ENCODE peak calls at places on chromosomes 2 and 18, in nine cellular contexts. One of them, this sample, is unnamed.
A peak's percentile ranks its signal among the peaks of the same experiment; 100 is the strongest.

GRCh38 chr18:44521673-44522032 is 159.0 kb upstream of the SETBP1 start:
- DNase-seq in GM19239: no peak
- DNase-seq in activated CD8-positive, alpha-beta memory T cell treated with anti-CD3 and anti-CD28 coated beads, Interleukin-2, amount 10 ng/mL, durations not matched to agents 7 days and 5 days: no peak
- DNase-seq in activated naive CD8-positive, alpha-beta T cell treated with anti-CD3 and anti-CD28 coated beads, Interleukin-2, amount 10 ng/mL, durations not matched to agents 7 days and 5 days: no peak
- DNase-seq in stimulated activated CD8-positive, alpha-beta memory T cell treated with anti-CD3 and anti-CD28 coated beads, Interleukin-2, amount 100 ng/mL, for 48 hours: no peak
- DNase-seq in Right ventricle myocardium inferior: no peak
- DNase-seq in heart left ventricle: no peak
- DNase-seq in effector CD4-positive, alpha-beta T cell: no peak
- DNase-seq in PC-9: no peak
- DNase-seq in this sample: peak; percentile 67

GRCh38 chr2:128593518-128594272 is 275.0 kb upstream of the HS6ST1 start:
- DNase-seq in GM19239: no peak
- DNase-seq in activated CD8-positive, alpha-beta memory T cell treated with anti-CD3 and anti-CD28 coated beads, Interleukin-2, amount 10 ng/mL, durations not matched to agents 7 days and 5 days: peak; percentile 34
- DNase-seq in activated naive CD8-positive, alpha-beta T cell treated with anti-CD3 and anti-CD28 coated beads, Interleukin-2, amount 10 ng/mL, durations not matched to agents 7 days and 5 days: no peak
- DNase-seq in stimulated activated CD8-positive, alpha-beta memory T cell treated with anti-CD3 and anti-CD28 coated beads, Interleukin-2, amount 100 ng/mL, for 48 hours: no peak
- DNase-seq in Right ventricle myocardium inferior: no peak
- DNase-seq in heart left ventricle: peak; percentile 58
- DNase-seq in effector CD4-positive, alpha-beta T cell: no peak
- DNase-seq in PC-9: no peak
- DNase-seq in this sample: peak; percentile 28

GRCh38 chr2:30293303-30293912 is 62.1 kb downstream of the LBH start:
- DNase-seq in GM19239: no peak
- DNase-seq in activated CD8-positive, alpha-beta memory T cell treated with anti-CD3 and anti-CD28 coated beads, Interleukin-2, amount 10 ng/mL, durations not matched to agents 7 days and 5 days: no peak
- DNase-seq in activated naive CD8-positive, alpha-beta T cell treated with anti-CD3 and anti-CD28 coated beads, Interleukin-2, amount 10 ng/mL, durations not matched to agents 7 days and 5 days: no peak
- DNase-seq in stimulated activated CD8-positive, alpha-beta memory T cell treated with anti-CD3 and anti-CD28 coated beads, Interleukin-2, amount 100 ng/mL, for 48 hours: no peak
- DNase-seq in Right ventricle myocardium inferior: no peak
- DNase-seq in heart left ventricle: no peak
- DNase-seq in effector CD4-positive, alpha-beta T cell: no peak
- DNase-seq in PC-9: peak; percentile 48
- DNase-seq in this sample: no peak

GRCh38 chr18:45954070-45954712 is 12.9 kb downstream of the EPG5 start:
- DNase-seq in GM19239: no peak
- DNase-seq in activated CD8-positive, alpha-beta memory T cell treated with anti-CD3 and anti-CD28 coated beads, Interleukin-2, amount 10 ng/mL, durations not matched to agents 7 days and 5 days: no peak
- DNase-seq in activated naive CD8-positive, alpha-beta T cell treated with anti-CD3 and anti-CD28 coated beads, Interleukin-2, amount 10 ng/mL, durations not matched to agents 7 days and 5 days: no peak
- DNase-seq in stimulated activated CD8-positive, alpha-beta memory T cell treated with anti-CD3 and anti-CD28 coated beads, Interleukin-2, amount 100 ng/mL, for 48 hours: no peak
- DNase-seq in Right ventricle myocardium inferior: no peak
- DNase-seq in heart left ventricle: no peak
- DNase-seq in effector CD4-positive, alpha-beta T cell: no peak
- DNase-seq in PC-9: no peak
- DNase-seq in this sample: peak; percentile 78

GRCh38 chr2:20646446-20646845 is 4.5 kb downstream of the HS1BP3 start:
- DNase-seq in GM19239: no peak
- DNase-seq in activated CD8-positive, alpha-beta memory T cell treated with anti-CD3 and anti-CD28 coated beads, Interleukin-2, amount 10 ng/mL, durations not matched to agents 7 days and 5 days: no peak
- DNase-seq in activated naive CD8-positive, alpha-beta T cell treated with anti-CD3 and anti-CD28 coated beads, Interleukin-2, amount 10 ng/mL, durations not matched to agents 7 days and 5 days: no peak
- DNase-seq in stimulated activated CD8-positive, alpha-beta memory T cell treated with anti-CD3 and anti-CD28 coated beads, Interleukin-2, amount 100 ng/mL, for 48 hours: no peak
- DNase-seq in Right ventricle myocardium inferior: peak; percentile 68
- DNase-seq in heart left ventricle: peak; percentile 27
- DNase-seq in effector CD4-positive, alpha-beta T cell: no peak
- DNase-seq in PC-9: no peak
- DNase-seq in this sample: no peak

GRCh38 chr18:79935925-79936324 is 15.5 kb downstream of the SLC66A2 start:
- DNase-seq in GM19239: no peak
- DNase-seq in activated CD8-positive, alpha-beta memory T cell treated with anti-CD3 and anti-CD28 coated beads, Interleukin-2, amount 10 ng/mL, durations not matched to agents 7 days and 5 days: no peak
- DNase-seq in activated naive CD8-positive, alpha-beta T cell treated with anti-CD3 and anti-CD28 coated beads, Interleukin-2, amount 10 ng/mL, durations not matched to agents 7 days and 5 days: peak; percentile 2
- DNase-seq in stimulated activated CD8-positive, alpha-beta memory T cell treated with anti-CD3 and anti-CD28 coated beads, Interleukin-2, amount 100 ng/mL, for 48 hours: no peak
- DNase-seq in Right ventricle myocardium inferior: no peak
- DNase-seq in heart left ventricle: no peak
- DNase-seq in effector CD4-positive, alpha-beta T cell: no peak
- DNase-seq in PC-9: no peak
- DNase-seq in this sample: no peak

GRCh38 chr2:121213386-121213785 is 71.6 kb downstream of the TFCP2L1 start:
- DNase-seq in GM19239: no peak
- DNase-seq in activated CD8-positive, alpha-beta memory T cell treated with anti-CD3 and anti-CD28 coated beads, Interleukin-2, amount 10 ng/mL, durations not matched to agents 7 days and 5 days: no peak
- DNase-seq in activated naive CD8-positive, alpha-beta T cell treated with anti-CD3 and anti-CD28 coated beads, Interleukin-2, amount 10 ng/mL, durations not matched to agents 7 days and 5 days: no peak
- DNase-seq in stimulated activated CD8-positive, alpha-beta memory T cell treated with anti-CD3 and anti-CD28 coated beads, Interleukin-2, amount 100 ng/mL, for 48 hours: no peak
- DNase-seq in Right ventricle myocardium inferior: no peak
- DNase-seq in heart left ventricle: no peak
- DNase-seq in effector CD4-positive, alpha-beta T cell: no peak
- DNase-seq in PC-9: no peak
- DNase-seq in this sample: no peak

GRCh38 chr2:56102866-56103265 is 80.9 kb upstream of the CCDC85A start:
- DNase-seq in GM19239: no peak
- DNase-seq in activated CD8-positive, alpha-beta memory T cell treated with anti-CD3 and anti-CD28 coated beads, Interleukin-2, amount 10 ng/mL, durations not matched to agents 7 days and 5 days: no peak
- DNase-seq in activated naive CD8-positive, alpha-beta T cell treated with anti-CD3 and anti-CD28 coated beads, Interleukin-2, amount 10 ng/mL, durations not matched to agents 7 days and 5 days: no peak
- DNase-seq in stimulated activated CD8-positive, alpha-beta memory T cell treated with anti-CD3 and anti-CD28 coated beads, Interleukin-2, amount 100 ng/mL, for 48 hours: no peak
- DNase-seq in Right ventricle myocardium inferior: no peak
- DNase-seq in heart left ventricle: no peak
- DNase-seq in effector CD4-positive, alpha-beta T cell: no peak
- DNase-seq in PC-9: no peak
- DNase-seq in this sample: no peak

GRCh38 chr18:11658989-11659388 is 30.1 kb upstream of the GNAL start:
- DNase-seq in GM19239: no peak
- DNase-seq in activated CD8-positive, alpha-beta memory T cell treated with anti-CD3 and anti-CD28 coated beads, Interleukin-2, amount 10 ng/mL, durations not matched to agents 7 days and 5 days: peak; percentile 19
- DNase-seq in activated naive CD8-positive, alpha-beta T cell treated with anti-CD3 and anti-CD28 coated beads, Interleukin-2, amount 10 ng/mL, durations not matched to agents 7 days and 5 days: no peak
- DNase-seq in stimulated activated CD8-positive, alpha-beta memory T cell treated with anti-CD3 and anti-CD28 coated beads, Interleukin-2, amount 100 ng/mL, for 48 hours: no peak
- DNase-seq in Right ventricle myocardium inferior: no peak
- DNase-seq in heart left ventricle: no peak
- DNase-seq in effector CD4-positive, alpha-beta T cell: no peak
- DNase-seq in PC-9: no peak
- DNase-seq in this sample: no peak

GRCh38 chr18:24683965-24684364 is 223.5 kb downstream of the HRH4 start:
- DNase-seq in GM19239: no peak
- DNase-seq in activated CD8-positive, alpha-beta memory T cell treated with anti-CD3 and anti-CD28 coated beads, Interleukin-2, amount 10 ng/mL, durations not matched to agents 7 days and 5 days: no peak
- DNase-seq in activated naive CD8-positive, alpha-beta T cell treated with anti-CD3 and anti-CD28 coated beads, Interleukin-2, amount 10 ng/mL, durations not matched to agents 7 days and 5 days: no peak
- DNase-seq in stimulated activated CD8-positive, alpha-beta memory T cell treated with anti-CD3 and anti-CD28 coated beads, Interleukin-2, amount 100 ng/mL, for 48 hours: no peak
- DNase-seq in Right ventricle myocardium inferior: no peak
- DNase-seq in heart left ventricle: no peak
- DNase-seq in effector CD4-positive, alpha-beta T cell: no peak
- DNase-seq in PC-9: no peak
- DNase-seq in this sample: no peak

GRCh38 chr18:4260107-4260506 is 195.0 kb downstream of the DLGAP1 start:
- DNase-seq in GM19239: no peak
- DNase-seq in activated CD8-positive, alpha-beta memory T cell treated with anti-CD3 and anti-CD28 coated beads, Interleukin-2, amount 10 ng/mL, durations not matched to agents 7 days and 5 days: no peak
- DNase-seq in activated naive CD8-positive, alpha-beta T cell treated with anti-CD3 and anti-CD28 coated beads, Interleukin-2, amount 10 ng/mL, durations not matched to agents 7 days and 5 days: no peak
- DNase-seq in stimulated activated CD8-positive, alpha-beta memory T cell treated with anti-CD3 and anti-CD28 coated beads, Interleukin-2, amount 100 ng/mL, for 48 hours: no peak
- DNase-seq in Right ventricle myocardium inferior: no peak
- DNase-seq in heart left ventricle: no peak
- DNase-seq in effector CD4-positive, alpha-beta T cell: no peak
- DNase-seq in PC-9: no peak
- DNase-seq in this sample: no peak